ENCODE peak calls at places on chromosomes 3 and 15, in eight cellular contexts. Z, M, A, R, Q, G, D and J are unnamed samples.

GRCh38 chr3:197891-198491 is 1.4 kb downstream of the CHL1 start:
- DNase-seq in Z (no peak), M (no peak), A (peak; percentile 28), R (peak; percentile 29), Q (no peak), G (no peak), D (no peak), J (peak; percentile 28)

GRCh38 chr3:159804726-159805410 is 183.8 kb upstream of the IL12A start:
- DNase-seq in Z (peak; percentile 89), M (peak; percentile 13), A (peak; percentile 54), R (peak; percentile 92), Q (peak; percentile 73), G (peak; percentile 87), D (no peak), J (peak; percentile 64)

GRCh38 chr3:184234671-184235380 is 5.4 kb downstream of the VWA5B2 start:
- DNase-seq in Z (no peak), M (no peak), A (no peak), R (no peak), Q (no peak), G (no peak), D (no peak), J (no peak)

GRCh38 chr3:57036952-57037351 is 23.5 kb upstream of the SPATA12 start:
- DNase-seq in Z (no peak), M (no peak), A (no peak), R (no peak), Q (no peak), G (no peak), D (no peak), J (no peak)

GRCh38 chr3:136074546-136074945 is 109.0 kb downstream of the PPP2R3A start:
- DNase-seq in Z (peak; percentile 42), M (no peak), A (no peak), R (no peak), Q (no peak), G (no peak), D (no peak), J (no peak)

GRCh38 chr3:5767304-5767703 is 579.8 kb downstream of the EDEM1 start:
- DNase-seq in Z (no peak), M (no peak), A (no peak), R (no peak), Q (no peak), G (no peak), D (no peak), J (no peak)

GRCh38 chr3:7309707-7310106 is 448.8 kb downstream of the GRM7 start:
- DNase-seq in Z (no peak), M (no peak), A (peak; percentile 65), R (peak; percentile 4), Q (peak; percentile 64), G (no peak), D (no peak), J (peak; percentile 30)

GRCh38 chr15:96341465-96342142 is 11.1 kb downstream of the NR2F2 start:
- DNase-seq in Z (no peak), M (no peak), A (peak; percentile 41), R (peak; percentile 45), Q (peak; percentile 23), G (no peak), D (no peak), J (no peak)

GRCh38 chr15:77568960-77569646 is 63.6 kb downstream of the LINGO1 start:
- DNase-seq in Z (peak; percentile 23), M (no peak), A (no peak), R (no peak), Q (no peak), G (peak; percentile 8), D (no peak), J (peak; percentile 57)

GRCh38 chr3:41688595-41689380 is 273.1 kb downstream of the ULK4 start:
- DNase-seq in Z (no peak), M (no peak), A (no peak), R (no peak), Q (no peak), G (peak; percentile 39), D (no peak), J (no peak)

GRCh38 chr3:169634618-169635236 is 28.8 kb downstream of the MECOM start:
- DNase-seq in Z (no peak), M (no peak), A (no peak), R (no peak), Q (no peak), G (no peak), D (no peak), J (peak; percentile 19)

GRCh38 chr3:36494461-36495109 is 114.3 kb downstream of the STAC start:
- DNase-seq in Z (peak; percentile 62), M (no peak), A (no peak), R (no peak), Q (peak; percentile 74), G (peak; percentile 94), D (no peak), J (no peak)

GRCh38 chr3:183114374-183114773 is 15.1 kb upstream of the MCCC1 start:
- DNase-seq in Z (no peak), M (no peak), A (no peak), R (no peak), Q (no peak), G (no peak), D (no peak), J (no peak)

GRCh38 chr3:5787863-5788488 is 600.5 kb downstream of the EDEM1 start:
- DNase-seq in Z (no peak), M (no peak), A (peak; percentile 33), R (peak; percentile 62), Q (peak; percentile 57), G (no peak), D (no peak), J (peak; percentile 17)

GRCh38 chr3:155323063-155323666 is 29.7 kb upstream of the STRIT1 start:
- DNase-seq in Z (peak; percentile 73), M (no peak), A (no peak), R (peak; percentile 64), Q (no peak), G (peak; percentile 66), D (no peak), J (no peak)

GRCh38 chr3:49020335-49021212 is 1.3 kb upstream of the NDUFAF3 start:
- DNase-seq in Z (peak; percentile 42), M (no peak), A (peak; percentile 76), R (no peak), Q (peak; percentile 48), G (no peak), D (no peak), J (peak; percentile 51)

GRCh38 chr3:48301814-48302194 is 31.7 kb downstream of the SPINK8 start:
- DNase-seq in Z (peak; percentile 49), M (peak; percentile 6), A (no peak), R (no peak), Q (peak; percentile 33), G (no peak), D (no peak), J (no peak)

GRCh38 chr3:141242035-141242721 is 10.6 kb downstream of the PXYLP1 start:
- DNase-seq in Z (peak; percentile 8), M (no peak), A (peak; percentile 50), R (no peak), Q (peak; percentile 55), G (peak; percentile 44), D (no peak), J (no peak)

GRCh38 chr15:66085128-66085527 is 168.4 kb downstream of the MEGF11 start:
- DNase-seq in Z (no peak), M (no peak), A (no peak), R (no peak), Q (no peak), G (no peak), D (no peak), J (no peak)

GRCh38 chr3:197428117-197428761 is 127.5 kb downstream of the BDH1 start:
- DNase-seq in Z (peak; percentile 72), M (peak; percentile 48), A (peak; percentile 61), R (no peak), Q (no peak), G (no peak), D (no peak), J (no peak)

GRCh38 chr15:65912235-65912634 is 42.9 kb downstream of the RAB11A start:
- DNase-seq in Z (no peak), M (no peak), A (no peak), R (no peak), Q (no peak), G (no peak), D (no peak), J (no peak)

GRCh38 chr3:105791919-105792786 is 76.7 kb downstream of the CBLB start:
- DNase-seq in Z (peak; percentile 96), M (no peak), A (peak; percentile 82), R (no peak), Q (peak; percentile 94), G (peak; percentile 98), D (no peak), J (peak; percentile 81)